ENCODE peak calls at places on chromosomes 12 and 14, in ten cellular contexts. A is nephron progenitor cell; U is lower lobe of right lung; W is stimulated activated CD4-positive, alpha-beta T cell treated with anti-CD3 and anti-CD28 coated beads, TNF-alpha, amount 100 ng/mL, for 1 hour; R is HFF-Myc; E is GM04504; Y is left ventricle myocardium superior; Z is amniotic epithelial cell; O is glomerular endothelial cell; S is GM12892. B is an unnamed sample.

GRCh38 chr12:121060149-121061001 is 21.3 kb upstream of the OASL start:
- DNase-seq in A (no peak), U (peak; percentile 57), W (no peak), R (peak; percentile 16), E (peak; percentile 26), Y (no peak), Z (peak; percentile 39), O (peak; percentile 47), S (peak; percentile 36), B (peak; percentile 25)

GRCh38 chr12:40336573-40337199 is 111.9 kb downstream of the LRRK2 start:
- DNase-seq in A (no peak), U (no peak), W (no peak), R (no peak), E (no peak), Y (no peak), Z (peak; percentile 11), O (no peak), S (no peak), B (peak; percentile 6)

GRCh38 chr14:80445605-80446004 is 234.3 kb upstream of the DIO2 start:
- DNase-seq in A (no peak), U (no peak), W (no peak), R (no peak), E (no peak), Y (no peak), Z (no peak), O (no peak), S (no peak), B (no peak)

GRCh38 chr12:130971871-130972588 is 18.3 kb downstream of the ADGRD1 start:
- DNase-seq in A (no peak), U (no peak), W (no peak), R (no peak), E (no peak), Y (no peak), Z (no peak), O (no peak), S (no peak), B (no peak)

GRCh38 chr12:6116481-6117021 is 7.9 kb downstream of the VWF start:
- DNase-seq in A (no peak), U (no peak), W (no peak), R (no peak), E (no peak), Y (peak; percentile 52), Z (peak; percentile 71), O (peak; percentile 93), S (no peak), B (no peak)

GRCh38 chr12:109760031-109760929 is 46.7 kb downstream of the FAM222A start:
- DNase-seq in A (peak; percentile 1), U (peak; percentile 86), W (no peak), R (no peak), E (no peak), Y (peak; percentile 80), Z (no peak), O (no peak), S (no peak), B (no peak)

GRCh38 chr12:6182279-6182898 is 17.8 kb upstream of the CD9 start:
- DNase-seq in A (no peak), U (peak; percentile 90), W (no peak), R (peak; percentile 93), E (peak; percentile 81), Y (peak; percentile 54), Z (peak; percentile 80), O (no peak), S (no peak), B (peak; percentile 73)

GRCh38 chr12:68871899-68872298 is 61.1 kb downstream of the CPM start:
- DNase-seq in A (no peak), U (no peak), W (no peak), R (no peak), E (no peak), Y (no peak), Z (peak; percentile 43), O (no peak), S (no peak), B (no peak)

GRCh38 chr12:11976005-11976404 is 94.7 kb upstream of the BCL2L14 start:
- DNase-seq in A (no peak), U (no peak), W (no peak), R (no peak), E (no peak), Y (no peak), Z (no peak), O (no peak), S (no peak), B (no peak)

GRCh38 chr12:1632702-1633101 is 3.7 kb downstream of the WNT5B start:
- DNase-seq in A (no peak), U (no peak), W (no peak), R (no peak), E (no peak), Y (peak; percentile 58), Z (no peak), O (no peak), S (no peak), B (no peak)

GRCh38 chr14:101360045-101360931 is 201.0 kb upstream of the DIO3 start:
- DNase-seq in A (no peak), U (no peak), W (no peak), R (no peak), E (no peak), Y (peak; percentile 83), Z (peak; percentile 71), O (no peak), S (no peak), B (no peak)

GRCh38 chr12:112602150-112602549 is 183.4 kb downstream of the PTPN11 start:
- DNase-seq in A (no peak), U (no peak), W (no peak), R (no peak), E (no peak), Y (no peak), Z (no peak), O (no peak), S (no peak), B (no peak)

GRCh38 chr14:72597834-72598233 is 296.1 kb downstream of the DPF3 start:
- DNase-seq in A (no peak), U (no peak), W (no peak), R (no peak), E (no peak), Y (no peak), Z (no peak), O (no peak), S (no peak), B (no peak)

GRCh38 chr12:3137814-3138445 is 60.8 kb downstream of the TSPAN9 start:
- DNase-seq in A (no peak), U (no peak), W (no peak), R (no peak), E (no peak), Y (no peak), Z (no peak), O (no peak), S (no peak), B (no peak)